ENCODE peak calls at places on chromosomes 7 and 10, in seven cellular contexts. F is HuH-7.5; K is activated CD4-positive, alpha-beta T cell treated with anti-CD3 and anti-CD28 coated beads, Interleukin-2, amount 10 ng/mL, durations not matched to agents 7 days and 5 days; M is psoas muscle; N is ureter; L is nephron progenitor cell; J is activated CD4-positive, CD25-positive, alpha-beta regulatory T cell. O is an unnamed sample.

GRCh38 chr10:128078136-128078969 is 47.9 kb downstream of the MKI67 start:
- DNase-seq in F (peak), J (no peak), L (peak), M (no peak), K (peak), N (peak), O (no peak)

GRCh38 chr10:131641231-131641630 is 259.6 kb upstream of the PPP2R2D start:
- DNase-seq in J (no peak), N (no peak), L (no peak), K (no peak), F (peak), M (no peak), O (no peak)

GRCh38 chr7:158494162-158494586 is 93.4 kb downstream of the PTPRN2 start:
- DNase-seq in J (no peak), M (no peak), N (no peak), K (no peak), F (no peak), L (no peak), O (no peak)

GRCh38 chr7:29349362-29349761 is 154.8 kb downstream of the CHN2 start:
- DNase-seq in J (no peak), L (no peak), F (no peak), M (no peak), N (no peak), K (no peak), O (no peak)

GRCh38 chr10:121597504-121598241 is 571 bp downstream of the FGFR2 start:
- DNase-seq in F (no peak), M (no peak), K (no peak), L (peak), J (no peak), N (peak), O (no peak)

GRCh38 chr7:2405601-2406345 is 2.4 kb downstream of the CHST12 start:
- DNase-seq in N (no peak), L (no peak), J (no peak), M (no peak), F (no peak), K (peak), O (no peak)

GRCh38 chr10:25858076-25858475 is 76.0 kb upstream of the MYO3A start:
- DNase-seq in F (no peak), N (no peak), J (no peak), M (no peak), K (no peak), L (no peak), O (no peak)

GRCh38 chr10:102152545-102152890 is 329 bp downstream of the NOLC1 start:
- DNase-seq in N (no peak), M (no peak), K (peak), J (no peak), L (no peak), F (no peak), O (no peak)

GRCh38 chr10:17872191-17873091 is 63.3 kb downstream of the MRC1 start:
- DNase-seq in K (no peak), L (no peak), N (no peak), M (no peak), F (no peak), J (no peak), O (no peak)

O was measured in left ventricle myocardium inferior.